ENCODE peak calls at places on chromosomes 7 and 10, in nine cellular contexts. One of them, this sample, is unnamed.

GRCh38 chr7:20260219-20260618 is 43.0 kb upstream of the MACC1 start:
- DNase-seq in retina: no peak
- DNase-seq in neural progenitor cell: no peak
- DNase-seq in body of pancreas: no peak
- DNase-seq in activated T-helper 1 cell treated with Interleukin-2 at 50 U/mL for 16 hours: no peak
- DNase-seq in AG04450: no peak
- DNase-seq in neuronal stem cell: no peak
- DNase-seq in effector CD4-positive, alpha-beta T cell: no peak
- DNase-seq in stimulated activated CD4-positive, alpha-beta T cell treated with anti-CD3 and anti-CD28 coated beads, Interleukin-4, amount 100 ng/mL, for 48 hours: no peak
- DNase-seq in this sample: no peak

GRCh38 chr7:127844707-127845331 is 186.4 kb downstream of the LRRC4 start:
- DNase-seq in neuronal stem cell: no peak
- DNase-seq in activated T-helper 1 cell treated with Interleukin-2 at 50 U/mL for 16 hours: no peak
- DNase-seq in neural progenitor cell: no peak
- DNase-seq in effector CD4-positive, alpha-beta T cell: no peak
- DNase-seq in body of pancreas: peak; percentile 73
- DNase-seq in AG04450: no peak
- DNase-seq in retina: no peak
- DNase-seq in stimulated activated CD4-positive, alpha-beta T cell treated with anti-CD3 and anti-CD28 coated beads, Interleukin-4, amount 100 ng/mL, for 48 hours: no peak
- DNase-seq in this sample: no peak

GRCh38 chr7:157488326-157488725 is 151.5 kb downstream of the DNAJB6 start:
- DNase-seq in activated T-helper 1 cell treated with Interleukin-2 at 50 U/mL for 16 hours: no peak
- DNase-seq in AG04450: no peak
- DNase-seq in neural progenitor cell: no peak
- DNase-seq in retina: no peak
- DNase-seq in neuronal stem cell: no peak
- DNase-seq in effector CD4-positive, alpha-beta T cell: no peak
- DNase-seq in stimulated activated CD4-positive, alpha-beta T cell treated with anti-CD3 and anti-CD28 coated beads, Interleukin-4, amount 100 ng/mL, for 48 hours: no peak
- DNase-seq in body of pancreas: no peak
- DNase-seq in this sample: no peak

GRCh38 chr7:151884276-151885201 is 7.6 kb upstream of the PRKAG2 start:
- DNase-seq in stimulated activated CD4-positive, alpha-beta T cell treated with anti-CD3 and anti-CD28 coated beads, Interleukin-4, amount 100 ng/mL, for 48 hours: no peak
- DNase-seq in neural progenitor cell: no peak
- DNase-seq in body of pancreas: no peak
- DNase-seq in neuronal stem cell: no peak
- DNase-seq in activated T-helper 1 cell treated with Interleukin-2 at 50 U/mL for 16 hours: no peak
- DNase-seq in retina: no peak
- DNase-seq in effector CD4-positive, alpha-beta T cell: no peak
- DNase-seq in AG04450: no peak
- DNase-seq in this sample: no peak

GRCh38 chr10:130040351-130040750 is 70.3 kb downstream of the C10orf143 start:
- DNase-seq in retina: no peak
- DNase-seq in neural progenitor cell: no peak
- DNase-seq in AG04450: no peak
- DNase-seq in activated T-helper 1 cell treated with Interleukin-2 at 50 U/mL for 16 hours: no peak
- DNase-seq in effector CD4-positive, alpha-beta T cell: no peak
- DNase-seq in body of pancreas: no peak
- DNase-seq in stimulated activated CD4-positive, alpha-beta T cell treated with anti-CD3 and anti-CD28 coated beads, Interleukin-4, amount 100 ng/mL, for 48 hours: no peak
- DNase-seq in neuronal stem cell: no peak
- DNase-seq in this sample: no peak

GRCh38 chr7:77415474-77415821 is 701 bp downstream of the GSAP start:
- DNase-seq in effector CD4-positive, alpha-beta T cell: no peak
- DNase-seq in activated T-helper 1 cell treated with Interleukin-2 at 50 U/mL for 16 hours: no peak
- DNase-seq in body of pancreas: peak; percentile 45
- DNase-seq in retina: no peak
- DNase-seq in neural progenitor cell: peak; percentile 42
- DNase-seq in stimulated activated CD4-positive, alpha-beta T cell treated with anti-CD3 and anti-CD28 coated beads, Interleukin-4, amount 100 ng/mL, for 48 hours: no peak
- DNase-seq in neuronal stem cell: no peak
- DNase-seq in AG04450: no peak
- DNase-seq in this sample: peak; percentile 57

GRCh38 chr10:43574035-43574892 is at the start of gene ZNF239:
- DNase-seq in neuronal stem cell: peak; percentile 58
- DNase-seq in body of pancreas: peak; percentile 89
- DNase-seq in retina: peak; percentile 95
- DNase-seq in neural progenitor cell: peak; percentile 85
- DNase-seq in effector CD4-positive, alpha-beta T cell: peak; percentile 62
- DNase-seq in AG04450: peak; percentile 61
- DNase-seq in stimulated activated CD4-positive, alpha-beta T cell treated with anti-CD3 and anti-CD28 coated beads, Interleukin-4, amount 100 ng/mL, for 48 hours: peak; percentile 77
- DNase-seq in activated T-helper 1 cell treated with Interleukin-2 at 50 U/mL for 16 hours: peak; percentile 70
- DNase-seq in this sample: peak; percentile 95

GRCh38 chr7:130841416-130841815 is 107.4 kb upstream of the KLF14 start:
- DNase-seq in effector CD4-positive, alpha-beta T cell: no peak
- DNase-seq in stimulated activated CD4-positive, alpha-beta T cell treated with anti-CD3 and anti-CD28 coated beads, Interleukin-4, amount 100 ng/mL, for 48 hours: no peak
- DNase-seq in retina: no peak
- DNase-seq in neuronal stem cell: no peak
- DNase-seq in neural progenitor cell: no peak
- DNase-seq in AG04450: no peak
- DNase-seq in body of pancreas: no peak
- DNase-seq in activated T-helper 1 cell treated with Interleukin-2 at 50 U/mL for 16 hours: no peak
- DNase-seq in this sample: no peak